ENCODE peak calls at places on chromosomes 7 and 10, in six cellular contexts. C, Y, L, P, J and M are unnamed samples.

GRCh38 chr10:112313911-112314310 is 30.7 kb downstream of the TECTB start:
- DNase-seq in C (no peak), Y (no peak), L (no peak), P (no peak), J (no peak), M (no peak)

GRCh38 chr10:129956902-129957673 is 7.0 kb downstream of the EBF3 start:
- DNase-seq in C (no peak), Y (no peak), L (no peak), P (no peak), J (no peak), M (no peak)

GRCh38 chr10:92972066-92972870 is 88.3 kb upstream of the CYP26C1 start:
- DNase-seq in C (no peak), Y (peak), L (no peak), P (no peak), J (no peak), M (no peak)

GRCh38 chr10:23390809-23391208 is 46.2 kb upstream of the C10orf67 start:
- DNase-seq in C (no peak), Y (no peak), L (no peak), P (no peak), J (no peak), M (no peak)

GRCh38 chr7:96671854-96672253 is 37.8 kb downstream of the SEM1 start:
- DNase-seq in C (no peak), Y (no peak), L (no peak), P (no peak), J (no peak), M (no peak)

GRCh38 chr10:35572583-35572982 is 32.6 kb upstream of the GJD4 start:
- DNase-seq in C (no peak), Y (no peak), L (no peak), P (no peak), J (no peak), M (no peak)

GRCh38 chr10:22624289-22624738 is 90.1 kb downstream of the PIP4K2A start:
- DNase-seq in C (no peak), Y (no peak), L (no peak), P (no peak), J (no peak), M (no peak)

GRCh38 chr10:132240156-132240555 is 53.4 kb downstream of the DPYSL4 start:
- DNase-seq in C (no peak), Y (no peak), L (no peak), P (no peak), J (no peak), M (no peak)

GRCh38 chr10:68759223-68759863 is 38.3 kb downstream of the CCAR1 start:
- DNase-seq in C (no peak), Y (no peak), L (no peak), P (no peak), J (no peak), M (no peak)

GRCh38 chr7:117219485-117219884 is 103.4 kb downstream of the WNT2 start:
- DNase-seq in C (no peak), Y (no peak), L (no peak), P (no peak), J (no peak), M (no peak)

GRCh38 chr10:69356187-69356586 is 60.5 kb downstream of the TACR2 start:
- DNase-seq in C (no peak), Y (no peak), L (no peak), P (no peak), J (no peak), M (no peak)

GRCh38 chr7:3164363-3164762 is 120.7 kb upstream of the CARD11 start:
- DNase-seq in C (no peak), Y (peak), L (no peak), P (no peak), J (no peak), M (no peak)

GRCh38 chr10:72297968-72298773 is 24.4 kb downstream of the DDIT4 start:
- DNase-seq in C (peak), Y (peak), L (peak), P (peak), J (peak), M (peak)

GRCh38 chr10:17586741-17587720 is 30.1 kb downstream of the HACD1 start:
- DNase-seq in C (no peak), Y (no peak), L (no peak), P (no peak), J (no peak), M (peak)

GRCh38 chr7:4819450-4820404 is 42.1 kb downstream of the PAPOLB start:
- DNase-seq in C (no peak), Y (no peak), L (no peak), P (no peak), J (no peak), M (no peak)

GRCh38 chr7:66504131-66504530 is 124.5 kb upstream of the KCTD7 start:
- DNase-seq in C (no peak), Y (no peak), L (no peak), P (no peak), J (no peak), M (no peak)

GRCh38 chr10:131216681-131217230 is 94.8 kb downstream of the TCERG1L start:
- DNase-seq in C (no peak), Y (no peak), L (no peak), P (no peak), J (no peak), M (no peak)

GRCh38 chr7:47327698-47328391 is 254.1 kb downstream of the TNS3 start:
- DNase-seq in C (no peak), Y (peak), L (no peak), P (no peak), J (peak), M (no peak)